ENCODE peak calls at places on chromosome 4, in eight cellular contexts. Z is kidney; T is CD8-positive, alpha-beta T cell; L is NCI-H510A; G is stimulated activated CD8-positive, alpha-beta memory T cell treated with anti-CD3 and anti-CD28 coated beads, Interleukin-7, amount 100 ng/mL, for 1 hour; W is activated T-cell treated with anti-CD3 and anti-CD28 coated beads for 48 hours; R is H7; Q is astrocyte of the spinal cord. K is an unnamed sample.

GRCh38 chr4:48799157-48799556 is 19.1 kb upstream of the FRYL start:
- DNase-seq in Z (no peak), T (no peak), L (no peak), G (no peak), W (no peak), R (no peak), Q (no peak), K (no peak)

GRCh38 chr4:4569036-4569435 is 27.2 kb upstream of the STX18 start:
- DNase-seq in Z (no peak), T (no peak), L (no peak), G (no peak), W (no peak), R (no peak), Q (no peak), K (no peak)

GRCh38 chr4:173169428-173170209 is 1.0 kb downstream of the GALNT7 start:
- DNase-seq in Z (peak), T (peak), L (peak), G (peak), W (peak), R (peak), Q (peak), K (peak)

GRCh38 chr4:153731239-153731638 is 28.6 kb downstream of the RNF175 start:
- DNase-seq in Z (no peak), T (no peak), L (no peak), G (no peak), W (no peak), R (no peak), Q (peak), K (no peak)

GRCh38 chr4:40990202-40990898 is 224.0 kb downstream of the APBB2 start:
- DNase-seq in Z (no peak), T (no peak), L (no peak), G (no peak), W (no peak), R (no peak), Q (peak), K (no peak)

GRCh38 chr4:8737601-8738279 is 133.9 kb downstream of the HMX1 start:
- DNase-seq in Z (no peak), T (no peak), L (no peak), G (no peak), W (no peak), R (no peak), Q (no peak), K (no peak)

GRCh38 chr4:82852751-82853053 is 38.3 kb downstream of the SEC31A start:
- DNase-seq in Z (no peak), T (no peak), L (no peak), G (no peak), W (no peak), R (no peak), Q (no peak), K (no peak)

GRCh38 chr4:153792007-153792892 is 3.4 kb upstream of the SFRP2 start:
- DNase-seq in Z (peak), T (no peak), L (no peak), G (no peak), W (peak), R (peak), Q (peak), K (no peak)

GRCh38 chr4:110198472-110199419 is at the start of gene ELOVL6:
- DNase-seq in Z (peak), T (peak), L (peak), G (no peak), W (peak), R (peak), Q (peak), K (no peak)

GRCh38 chr4:155964016-155964891 is 10.6 kb upstream of the CTSO start:
- DNase-seq in Z (no peak), T (no peak), L (no peak), G (no peak), W (no peak), R (no peak), Q (peak), K (no peak)